ENCODE peak calls at places on chromosome 14, in five cellular contexts. P is testis, A is suprapubic skin, G is HepG2, W is spleen. Y is an unnamed sample. For H3K4me1, the result is how much of the 10 kb centered on the place peaks cover.

GRCh38 chr14:58955294-58955821 is 233.1 kb upstream of the DAAM1 start:
- DNase-seq in P (no peak), A (no peak), G (no peak), W (no peak), Y (no peak)

GRCh38 chr14:61601923-61602732 is 93.2 kb upstream of the HIF1A start:
- DNase-seq in P (no peak), A (no peak), G (no peak), W (no peak), Y (no peak)

GRCh38 chr14:22819191-22819988 is 4.2 kb upstream of the SLC7A7 start:
- DNase-seq in P (no peak), A (no peak), G (peak), W (peak), Y (no peak)

GRCh38 chr14:72643317-72643801 is 250.5 kb downstream of the DPF3 start:
- DNase-seq in P (peak), A (no peak), G (no peak), W (no peak), Y (no peak)

GRCh38 chr14:65195042-65195719 is 92.9 kb upstream of the MAX start:
- DNase-seq in P (no peak), A (no peak), G (peak), W (no peak), Y (no peak)

GRCh38 chr14:86501611-86502010 is 971.7 kb downstream of the FLRT2 start:
- DNase-seq in P (no peak), A (no peak), G (no peak), W (no peak), Y (no peak)

GRCh38 chr14:88835661-88836060 is 11.2 kb downstream of the TTC8 start:
- DNase-seq in P (no peak), A (no peak), G (no peak), W (no peak), Y (no peak)

GRCh38 chr14:25833341-25834121 is 764.3 kb downstream of the NOVA1 start:
- DNase-seq in P (peak), A (no peak), G (peak), W (no peak), Y (no peak)

GRCh38 chr14:105136401-105137322 is 31.9 kb downstream of the JAG2 start:
- DNase-seq in P (no peak), A (peak), G (no peak), W (peak), Y (no peak)

GRCh38 chr14:73245401-73246325 is 8.4 kb downstream of the PAPLN start:
- DNase-seq in P (no peak), A (no peak), G (no peak), W (peak), Y (no peak)

GRCh38 chr14:74141703-74142102 is 56.9 kb downstream of the LIN52 start:
- DNase-seq in P (no peak), A (no peak), G (peak), W (no peak), Y (no peak)

GRCh38 chr14:39025810-39026627 is 77.0 kb downstream of the SEC23A start:
- DNase-seq in P (no peak), A (no peak), G (peak), W (no peak), Y (no peak)

GRCh38 chr14:53531730-53532129 is 378.6 kb upstream of the DDHD1 start:
- DNase-seq in P (no peak), A (no peak), G (no peak), W (no peak), Y (no peak)

GRCh38 chr14:99036594-99037293 is 235.3 kb downstream of the BCL11B start:
- DNase-seq in P (peak), A (no peak), G (no peak), W (no peak), Y (no peak)
- TF ChIP-seq POLR2A in P (no peak), A (no peak), G (no peak), W (no peak), Y (no peak)

GRCh38 chr14:93031505-93032300 is 84.0 kb downstream of the ITPK1 start:
- DNase-seq in P (no peak), A (no peak), G (no peak), W (no peak), Y (no peak)

GRCh38 chr14:93034671-93034994 is 81.1 kb downstream of the ITPK1 start:
- DNase-seq in P (no peak), A (no peak), G (no peak), W (no peak), Y (no peak)

GRCh38 chr14:93032301-93032929 is 83.3 kb downstream of the ITPK1 start:
- DNase-seq in P (no peak), A (no peak), G (no peak), W (peak), Y (no peak)

GRCh38 chr14:93033983-93034670 is 81.6 kb downstream of the ITPK1 start:
- DNase-seq in P (no peak), A (no peak), G (no peak), W (peak), Y (no peak)

DNA sequence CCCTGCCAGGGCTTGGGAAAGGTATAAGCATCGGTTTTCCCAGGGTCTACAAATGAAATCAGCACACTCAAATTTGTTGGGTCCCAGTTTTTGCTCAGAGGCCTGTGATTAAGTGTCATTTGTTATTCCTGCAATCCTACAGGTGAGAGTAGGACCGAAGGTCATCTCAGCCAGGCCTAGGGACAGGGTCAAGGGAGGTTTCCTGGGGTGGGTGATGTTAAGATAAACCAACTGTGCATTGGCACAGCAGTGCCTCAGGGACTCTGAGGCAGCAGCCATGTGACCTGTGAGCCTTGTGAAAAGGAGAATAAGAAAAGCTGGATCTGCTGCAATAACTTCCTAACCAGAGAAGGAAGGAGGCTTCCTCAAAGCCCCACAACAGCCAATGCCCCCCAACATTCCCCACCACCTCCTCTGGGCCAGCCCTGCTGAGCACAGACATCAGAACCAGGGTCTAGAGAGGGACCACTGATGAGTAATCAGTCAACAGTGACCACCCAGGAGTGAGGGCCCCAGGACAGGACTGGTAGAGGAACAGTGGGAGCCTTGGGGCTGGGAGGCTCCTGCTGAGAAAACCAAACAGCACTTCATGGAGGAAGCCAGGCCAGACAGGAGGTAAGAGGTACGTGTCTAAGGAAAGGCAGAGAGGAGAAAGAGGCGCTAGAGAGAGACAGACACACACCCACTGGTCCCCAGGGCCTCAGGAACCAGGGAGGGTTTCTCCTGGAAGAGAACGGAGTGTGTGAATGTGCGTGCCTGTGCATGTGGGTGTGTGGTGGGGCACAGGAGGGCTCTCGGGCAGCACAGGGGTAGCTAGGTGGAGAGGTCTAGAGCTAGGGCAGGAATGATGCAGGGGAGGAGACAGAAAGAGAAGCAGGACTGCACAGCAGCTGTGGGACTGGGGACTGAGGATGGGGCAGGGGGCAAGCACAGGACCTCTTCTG is 82.4 kb downstream of the ITPK1 start:
- DNase-seq in P (no peak), A (no peak), G (no peak), W (peak), Y (no peak)
- H3K4me1 ChIP-seq in P (half or more), A (under half), G (half or more), W (half or more), Y (half or more)

DNA sequence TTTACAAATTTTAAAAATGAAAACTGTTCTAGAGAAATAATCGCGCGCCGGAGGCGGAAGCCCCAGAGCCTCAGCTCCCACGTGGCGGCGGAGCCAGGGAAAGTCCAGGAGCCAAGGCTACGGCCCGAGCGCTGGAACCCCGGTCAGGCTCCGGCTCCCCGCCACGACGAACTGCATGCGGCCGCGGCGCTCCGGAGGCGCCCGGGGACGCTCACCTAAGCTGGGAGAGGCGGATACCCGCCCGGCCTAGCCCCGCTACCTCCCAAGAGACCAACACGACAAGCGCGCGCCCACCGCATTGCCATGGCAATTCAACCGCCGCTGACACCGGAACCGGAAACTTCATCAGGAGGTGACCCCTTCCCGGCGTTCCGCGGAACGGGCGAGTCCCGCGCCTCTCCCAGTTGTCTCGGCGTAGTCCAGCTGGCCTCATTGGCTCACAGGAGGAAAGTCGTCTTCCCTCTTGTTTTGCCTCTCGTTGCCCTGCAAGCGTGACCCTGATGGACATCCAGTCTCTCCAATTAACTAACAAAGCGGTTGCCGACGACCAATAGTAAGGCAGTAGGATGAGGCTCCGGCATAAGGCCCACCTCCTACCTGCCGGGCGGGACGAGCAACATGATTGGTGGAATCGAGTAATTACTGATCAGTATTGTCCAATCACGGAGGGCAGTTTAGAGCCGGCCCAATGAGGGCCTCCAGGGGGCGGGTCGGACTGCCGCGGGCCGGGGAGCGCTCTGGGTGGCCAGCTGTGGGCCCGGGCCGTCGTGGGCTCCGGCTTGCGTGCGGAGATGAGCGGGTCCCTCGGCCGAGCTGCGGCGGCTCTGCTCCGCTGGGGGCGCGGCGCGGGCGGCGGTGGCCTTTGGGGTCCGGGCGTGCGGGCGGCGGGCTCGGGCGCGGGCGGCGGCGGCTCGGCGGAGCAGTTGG is at the start of gene GLRX5:
- DNase-seq in P (peak), A (peak), G (peak), W (peak), Y (peak)
- TF ChIP-seq POLR2A in P (no peak), A (no peak), G (peak), W (no peak), Y (peak)

GRCh38 chr14:91245029-91245428 is 525 bp upstream of the GPR68 start:
- DNase-seq in P (no peak), A (no peak), G (no peak), W (peak), Y (no peak)
- H3K4me1 ChIP-seq in P (under half), A (under half), G (under half), W (half or more), Y (under half)

GRCh38 chr14:50792058-50792477 is 38.9 kb downstream of the NIN start:
- DNase-seq in P (no peak), A (no peak), G (no peak), W (no peak), Y (no peak)
- TF ChIP-seq POLR2A in P (no peak), A (no peak), G (no peak), W (no peak), Y (no peak)

GRCh38 chr14:100286484-100287191 is 19.6 kb downstream of the SLC25A29 start:
- DNase-seq in P (no peak), A (no peak), G (no peak), W (no peak), Y (no peak)
- H3K4me1 ChIP-seq in P (under half), A (half or more), G (half or more), W (half or more), Y (under half)

Y was measured in esophagus squamous epithelium.